ENCODE peak calls at places on chromosomes 11 and 22, in nine cellular contexts. D is upper lobe of right lung, M is astrocyte of the spinal cord, Z is spleen, U is cardiac fibroblast, T is OCI-LY7, K is vagina, F is HFF-Myc, P is tibial artery. R is an unnamed sample.

GRCh38 chr11:128931661-128932060 is 11.0 kb downstream of the TP53AIP1 start:
- DNase-seq in F (no peak), U (no peak), Z (no peak), K (no peak), D (no peak), P (no peak), T (no peak), M (no peak), R (no peak)

GRCh38 chr11:134282121-134283045 is 6.2 kb downstream of the GLB1L3 start:
- DNase-seq in F (no peak), P (no peak), U (peak), M (no peak), Z (no peak), T (no peak), K (peak), D (peak), R (no peak)

GRCh38 chr11:43988040-43988793 is 45.8 kb downstream of the C11orf96 start:
- DNase-seq in P (peak), M (peak), K (peak), T (no peak), D (no peak), F (no peak), U (peak), Z (no peak), R (no peak)

GRCh38 chr11:4146070-4146764 is 51.6 kb downstream of the RRM1 start:
- DNase-seq in D (no peak), Z (no peak), M (no peak), U (no peak), P (no peak), T (no peak), K (no peak), F (no peak), R (no peak)

GRCh38 chr11:76667271-76667818 is 3.2 kb downstream of the LRRC32 start:
- DNase-seq in K (no peak), D (peak), U (no peak), F (no peak), T (peak), M (no peak), Z (peak), P (peak), R (no peak)

GRCh38 chr22:50121202-50121740 is 31.5 kb downstream of the MOV10L1 start:
- DNase-seq in T (no peak), K (no peak), U (no peak), D (no peak), P (no peak), F (no peak), Z (no peak), M (no peak), R (no peak)

GRCh38 chr11:35548925-35549561 is 23.6 kb upstream of the PAMR1 start:
- DNase-seq in D (no peak), Z (no peak), T (no peak), U (peak), K (no peak), F (no peak), P (no peak), M (peak), R (no peak)

GRCh38 chr11:87719311-87720073 is 455.8 kb downstream of the RAB38 start:
- DNase-seq in Z (no peak), F (no peak), K (no peak), P (no peak), D (no peak), T (no peak), U (no peak), M (peak), R (no peak)

GRCh38 chr11:32006799-32007388 is 84.0 kb upstream of the RCN1 start:
- DNase-seq in T (peak), M (peak), P (no peak), K (no peak), U (peak), D (no peak), F (peak), Z (no peak), R (peak)

DNA sequence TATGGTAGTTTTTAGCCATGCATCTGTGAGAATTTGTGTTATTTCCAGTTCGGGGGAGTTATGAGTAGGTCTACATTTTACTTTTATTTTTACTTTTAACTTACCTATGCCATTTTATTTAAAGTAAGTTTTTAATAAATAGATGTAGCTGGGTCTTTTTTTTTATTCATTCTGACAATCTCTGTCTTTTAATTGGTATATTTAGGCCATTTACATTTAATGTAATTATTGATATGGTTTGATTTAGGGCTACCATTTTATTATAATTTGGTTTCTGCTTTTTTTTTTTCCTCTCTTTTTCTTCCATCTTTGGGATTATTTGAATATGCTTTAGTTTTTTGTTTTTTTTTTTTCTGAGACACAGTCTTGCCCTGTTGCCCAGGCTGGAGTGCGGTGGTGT is 1.9 kb downstream of the SWAP70 start:
- DNase-seq in Z (no peak), T (no peak), U (no peak), F (no peak), P (no peak), K (no peak), D (no peak), M (no peak), R (no peak)
- H3K4me3 ChIP-seq in Z (peak), T (peak), U (peak), F (no peak), P (no peak), K (no peak), D (no peak), M (peak), R (peak)

DNA sequence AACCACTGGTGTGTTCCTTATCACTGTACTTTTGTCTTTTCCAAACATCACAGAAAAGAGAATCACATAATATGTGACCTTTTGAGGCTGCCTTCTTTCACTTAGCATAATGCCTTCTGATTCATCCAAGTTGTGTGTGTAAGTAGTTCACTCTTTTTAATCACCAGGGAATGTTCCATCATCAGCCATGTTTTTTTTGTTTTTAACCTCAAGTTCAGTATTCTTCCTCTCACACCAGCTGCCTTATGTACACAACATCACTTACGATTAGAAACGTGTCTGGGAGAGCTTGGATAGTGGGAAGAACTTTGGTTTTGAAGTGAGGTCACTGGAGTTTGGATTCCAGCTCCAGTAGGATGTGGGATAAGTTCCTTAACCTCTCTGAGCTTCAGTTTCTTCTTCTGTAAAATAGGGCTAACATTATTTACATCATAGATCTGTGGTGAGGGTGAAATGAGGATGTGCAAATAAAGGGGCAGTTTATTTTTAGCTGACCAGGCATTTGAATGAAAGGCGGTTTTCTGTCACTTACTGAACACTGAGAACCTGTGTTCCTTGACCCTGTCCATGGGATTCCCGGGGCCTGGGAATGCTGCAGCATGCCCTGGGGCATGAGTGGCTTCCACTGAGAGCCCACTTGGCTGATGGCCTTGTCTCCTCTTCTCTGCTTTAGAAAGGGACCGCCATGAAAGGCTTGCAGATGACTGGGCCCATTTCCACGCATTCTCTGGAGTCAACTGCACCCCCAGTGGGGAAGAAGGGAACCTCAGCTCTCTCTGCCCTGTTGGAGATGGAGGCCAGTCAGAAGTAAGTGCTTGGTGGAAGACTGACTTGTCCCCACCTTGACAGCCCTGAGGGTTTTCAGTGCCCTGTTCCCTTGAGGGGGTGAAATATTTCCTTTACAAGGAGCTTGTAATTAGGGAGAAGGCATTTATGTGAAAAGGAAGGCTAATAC is 92.6 kb downstream of the DEPDC5 start:
- DNase-seq in D (no peak), U (peak), P (no peak), T (peak), M (peak), K (no peak), F (no peak), Z (no peak), R (no peak)
- TF ChIP-seq CTCF in D (peak), U (peak), P (no peak), T (peak), M (peak), K (no peak), F (peak), Z (no peak), R (peak)

GRCh38 chr22:23695141-23695540 is 4.3 kb downstream of the RGL4 start:
- DNase-seq in T (no peak), M (no peak), D (no peak), Z (no peak), P (no peak), U (no peak), K (no peak), F (no peak), R (no peak)

GRCh38 chr22:23697031-23697970 is 6.5 kb downstream of the RGL4 start:
- DNase-seq in F (no peak), D (no peak), T (no peak), M (no peak), Z (no peak), P (no peak), K (no peak), U (no peak), R (no peak)

GRCh38 chr22:23695748-23696325 is 5.0 kb downstream of the RGL4 start:
- DNase-seq in T (no peak), K (no peak), U (no peak), D (peak), F (no peak), Z (no peak), M (no peak), P (no peak), R (no peak)

GRCh38 chr22:23698094-23698493 is 7.3 kb downstream of the RGL4 start:
- DNase-seq in K (no peak), F (no peak), M (no peak), U (no peak), Z (no peak), D (no peak), P (no peak), T (no peak), R (no peak)

DNA sequence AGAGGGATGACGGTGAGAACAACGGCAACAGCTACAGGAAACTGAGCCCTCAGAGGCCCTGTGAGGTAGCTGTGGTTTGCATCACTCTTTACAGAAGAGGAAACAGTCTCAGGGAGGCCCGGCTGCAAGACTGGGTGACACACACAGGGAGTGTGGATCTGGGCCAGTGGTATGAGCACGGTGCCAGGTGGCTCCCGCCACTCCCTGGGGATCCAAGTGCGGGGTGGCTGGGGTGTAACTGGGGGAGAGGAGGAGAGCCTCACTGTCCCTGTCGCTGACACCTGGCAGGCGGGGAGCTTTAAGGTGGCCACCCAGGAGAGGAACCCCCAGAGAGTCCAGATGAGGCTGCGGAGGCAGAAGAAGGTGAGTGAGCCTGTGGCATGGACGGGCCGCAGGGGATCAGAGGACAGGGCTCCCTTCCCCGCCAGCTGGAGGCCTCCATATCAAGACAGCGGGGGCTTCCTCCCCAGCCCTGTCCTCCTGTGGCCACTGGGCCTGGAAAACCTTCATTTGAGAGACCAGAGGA is 5.6 kb downstream of the RGL4 start:
- DNase-seq in Z (peak), K (no peak), F (no peak), T (peak), M (peak), U (peak), P (no peak), D (peak), R (peak)
- H3K4me3 ChIP-seq in Z (peak), K (no peak), F (no peak), T (no peak), M (no peak), U (no peak), P (no peak), D (no peak), R (no peak)

GRCh38 chr22:21657361-21658118 is 8.3 kb upstream of the PPIL2 start:
- DNase-seq in P (peak), D (peak), K (no peak), Z (peak), F (no peak), T (peak), M (peak), U (peak), R (peak)
- TF ChIP-seq CTCF in P (no peak), D (peak), K (no peak), Z (peak), F (no peak), T (peak), M (no peak), U (no peak), R (no peak)

GRCh38 chr22:37565830-37566229 is 5.5 kb downstream of the CDC42EP1 start:
- DNase-seq in P (no peak), M (no peak), U (no peak), F (no peak), D (no peak), Z (no peak), T (no peak), K (no peak), R (no peak)

GRCh38 chr22:37561209-37562048 is 1.1 kb downstream of the CDC42EP1 start:
- DNase-seq in D (peak), Z (peak), K (no peak), U (peak), T (peak), P (peak), F (peak), M (peak), R (peak)

GRCh38 chr22:37562049-37562784 is 1.9 kb downstream of the CDC42EP1 start:
- DNase-seq in M (no peak), Z (no peak), F (no peak), U (no peak), P (no peak), D (no peak), K (no peak), T (no peak), R (no peak)

GRCh38 chr22:37564111-37564711 is 3.9 kb downstream of the CDC42EP1 start:
- DNase-seq in F (no peak), M (no peak), T (no peak), K (no peak), U (peak), Z (no peak), P (no peak), D (no peak), R (peak)

GRCh38 chr22:37563153-37564081 is 3.1 kb downstream of the CDC42EP1 start:
- DNase-seq in K (no peak), T (no peak), Z (no peak), U (peak), P (peak), F (peak), D (peak), M (peak), R (peak)
- H3K4me3 ChIP-seq in K (peak), T (no peak), Z (no peak), U (peak), P (peak), F (peak), D (peak), M (peak), R (no peak)

DNA sequence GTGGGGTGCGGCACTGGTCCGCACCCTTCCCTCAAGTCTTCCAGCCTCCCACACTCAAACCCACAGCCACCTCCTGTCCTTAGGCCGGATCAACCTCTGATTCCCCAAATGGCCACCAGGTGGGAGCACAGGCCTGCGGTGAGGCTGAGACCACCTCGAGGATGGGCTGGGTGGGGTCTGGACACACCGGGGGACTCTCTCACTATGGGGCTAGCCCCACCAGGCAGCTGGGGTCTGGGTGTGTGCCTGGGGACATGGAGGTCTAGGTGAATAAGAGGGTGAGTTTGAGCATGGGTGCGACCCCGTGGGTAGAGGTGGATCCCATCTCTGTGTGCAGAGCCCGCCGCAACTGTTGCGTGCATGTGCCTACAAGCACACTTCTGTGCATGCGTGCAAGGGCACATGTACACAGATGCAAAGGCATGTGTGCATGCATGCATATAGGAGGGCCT is 32.6 kb downstream of the MYO18B start:
- DNase-seq in U (no peak), K (no peak), Z (no peak), D (no peak), T (peak), P (no peak), M (no peak), F (no peak), R (no peak)
- TF ChIP-seq CTCF in U (peak), K (no peak), Z (peak), D (no peak), T (peak), P (no peak), M (peak), F (peak), R (peak)

DNA sequence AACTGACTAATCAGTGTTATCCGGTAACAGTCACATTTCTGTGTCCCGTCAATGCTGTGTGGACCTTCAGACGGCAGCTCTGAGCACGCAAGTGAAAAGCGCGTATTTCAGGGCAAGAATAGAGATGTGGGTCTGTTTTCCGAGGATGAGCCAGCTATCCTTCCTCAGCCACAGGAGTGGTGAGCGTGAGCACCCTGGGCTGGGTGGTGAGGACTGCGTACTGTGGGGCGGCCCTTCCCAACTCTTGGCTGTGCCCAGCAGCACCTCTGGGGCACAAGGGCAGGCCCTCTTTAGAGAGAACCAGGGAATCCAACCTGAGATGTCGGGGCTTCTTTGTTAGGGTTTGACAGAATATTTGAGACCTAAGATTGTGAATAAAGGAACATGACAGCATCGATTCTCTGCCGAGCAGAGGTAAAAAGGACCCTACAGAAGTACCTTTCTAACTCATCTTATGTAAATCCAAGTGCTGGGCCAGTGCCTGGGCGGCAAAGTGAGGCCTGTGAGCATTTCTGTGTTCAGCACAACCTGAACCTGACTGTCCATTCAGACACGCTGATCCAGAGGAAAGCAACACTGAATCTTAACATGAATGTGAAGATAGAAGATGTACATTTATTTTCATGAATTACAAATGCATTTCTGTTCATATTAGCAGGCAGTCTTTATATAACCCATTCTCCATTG is 26.5 kb upstream of the YPEL1 start:
- DNase-seq in M (no peak), F (no peak), D (no peak), K (no peak), P (no peak), U (no peak), Z (peak), T (no peak), R (no peak)
- H3K4me3 ChIP-seq in M (no peak), F (no peak), D (no peak), K (no peak), P (no peak), U (no peak), Z (no peak), T (no peak), R (no peak)

GRCh38 chr11:47186076-47186936 is at the start of gene PACSIN3:
- DNase-seq in F (no peak), T (no peak), D (peak), M (no peak), P (peak), U (peak), K (no peak), Z (peak), R (peak)
- TF ChIP-seq CTCF in F (no peak), T (no peak), D (no peak), M (no peak), P (no peak), U (no peak), K (no peak), Z (peak), R (peak)

DNA sequence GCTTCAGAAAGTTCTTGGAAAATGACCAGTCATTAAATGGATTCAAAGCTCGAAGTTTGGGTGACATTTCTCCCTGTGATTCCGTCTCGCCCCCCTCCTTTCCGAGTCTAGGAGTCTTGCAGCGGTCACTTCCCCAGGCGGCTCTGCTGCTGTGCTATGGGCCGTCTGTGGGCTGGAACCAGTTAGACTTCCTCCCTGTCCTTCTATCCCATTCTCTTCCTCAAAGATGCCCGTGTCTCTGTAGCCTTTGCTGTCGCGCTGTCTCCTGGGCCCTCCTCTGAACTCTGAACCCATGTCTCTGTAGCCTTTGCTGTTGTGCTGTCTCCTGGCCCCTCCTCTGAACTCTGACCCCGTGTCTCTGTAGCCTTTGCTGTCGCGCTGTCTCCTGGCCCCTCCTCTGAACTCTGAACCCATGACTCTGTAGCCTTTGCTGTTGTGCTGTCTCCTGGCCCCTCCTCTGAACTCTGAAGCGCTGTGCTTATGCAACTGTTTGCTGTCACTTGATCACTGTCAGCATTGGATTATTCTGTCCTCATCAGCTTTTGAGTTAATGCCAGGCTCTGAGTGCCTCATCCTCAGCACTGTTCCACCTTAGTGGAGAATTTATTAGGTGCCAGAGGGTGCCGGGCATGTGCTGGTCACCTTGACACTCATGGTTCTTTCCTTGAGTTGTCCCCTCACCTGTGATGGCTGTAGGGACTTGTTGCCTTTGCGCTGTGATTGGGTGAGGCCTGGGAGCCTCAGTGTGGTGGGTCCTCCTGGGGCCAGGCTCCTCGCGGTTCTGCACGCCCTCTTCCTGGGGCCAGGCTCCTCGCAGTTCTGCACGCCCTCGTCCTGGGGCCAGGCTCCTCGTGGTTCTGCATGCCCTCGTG is 173.3 kb downstream of the TBC1D22A start:
- DNase-seq in M (no peak), T (no peak), P (no peak), F (no peak), Z (no peak), K (no peak), U (no peak), D (no peak), R (peak)
- H3K4me3 ChIP-seq in M (no peak), T (no peak), P (no peak), F (no peak), Z (no peak), K (no peak), U (no peak), D (no peak), R (no peak)

R was measured in epithelial cell of esophagus.